ENCODE peak calls at places on chromosomes 4 and X, in ten cellular contexts. One of them, this sample, is unnamed.

GRCh38 chr4:1072830-1073446 is 40.4 kb downstream of the RNF212 start:
- DNase-seq in HuH-7.5: peak
- DNase-seq in HT1080: peak
- DNase-seq in GM23248: peak
- DNase-seq in T-helper 2 cell treated with Interferon-gamma antibody and Interleukin-4, amounts not matched to agents 5 μg/mL and 100 μg/mL, for 36 hours: peak
- DNase-seq in effector CD4-positive, alpha-beta T cell: peak
- DNase-seq in left cardiac atrium: peak
- DNase-seq in heart left ventricle: no peak
- DNase-seq in thoracic aorta: no peak
- DNase-seq in AG08396: peak
- DNase-seq in this sample: no peak

GRCh38 chr4:40686081-40686913 is 56.6 kb upstream of the RBM47 start:
- DNase-seq in HuH-7.5: no peak
- DNase-seq in HT1080: no peak
- DNase-seq in GM23248: no peak
- DNase-seq in T-helper 2 cell treated with Interferon-gamma antibody and Interleukin-4, amounts not matched to agents 5 μg/mL and 100 μg/mL, for 36 hours: no peak
- DNase-seq in effector CD4-positive, alpha-beta T cell: no peak
- DNase-seq in left cardiac atrium: no peak
- DNase-seq in heart left ventricle: no peak
- DNase-seq in thoracic aorta: no peak
- DNase-seq in AG08396: no peak
- DNase-seq in this sample: no peak

GRCh38 chr4:130071746-130072145 is 975.8 kb downstream of the C4orf33 start:
- DNase-seq in HuH-7.5: no peak
- DNase-seq in HT1080: no peak
- DNase-seq in GM23248: no peak
- DNase-seq in T-helper 2 cell treated with Interferon-gamma antibody and Interleukin-4, amounts not matched to agents 5 μg/mL and 100 μg/mL, for 36 hours: no peak
- DNase-seq in effector CD4-positive, alpha-beta T cell: no peak
- DNase-seq in left cardiac atrium: no peak
- DNase-seq in heart left ventricle: no peak
- DNase-seq in thoracic aorta: no peak
- DNase-seq in AG08396: no peak
- DNase-seq in this sample: no peak

GRCh38 chr4:13478707-13479106 is 5.4 kb downstream of the RAB28 start:
- DNase-seq in HuH-7.5: no peak
- DNase-seq in HT1080: no peak
- DNase-seq in GM23248: no peak
- DNase-seq in T-helper 2 cell treated with Interferon-gamma antibody and Interleukin-4, amounts not matched to agents 5 μg/mL and 100 μg/mL, for 36 hours: no peak
- DNase-seq in effector CD4-positive, alpha-beta T cell: no peak
- DNase-seq in left cardiac atrium: no peak
- DNase-seq in heart left ventricle: no peak
- DNase-seq in thoracic aorta: no peak
- DNase-seq in AG08396: no peak
- DNase-seq in this sample: no peak

GRCh38 chr4:123452585-123452984 is 56.0 kb downstream of the SPRY1 start:
- DNase-seq in HuH-7.5: no peak
- DNase-seq in HT1080: peak
- DNase-seq in GM23248: peak
- DNase-seq in T-helper 2 cell treated with Interferon-gamma antibody and Interleukin-4, amounts not matched to agents 5 μg/mL and 100 μg/mL, for 36 hours: no peak
- DNase-seq in effector CD4-positive, alpha-beta T cell: no peak
- DNase-seq in left cardiac atrium: peak
- DNase-seq in heart left ventricle: no peak
- DNase-seq in thoracic aorta: peak
- DNase-seq in AG08396: peak
- DNase-seq in this sample: no peak

GRCh38 chrX:46044486-46044885 is 500.7 kb downstream of the ZNF674 start:
- DNase-seq in HuH-7.5: no peak
- DNase-seq in HT1080: no peak
- DNase-seq in GM23248: peak
- DNase-seq in T-helper 2 cell treated with Interferon-gamma antibody and Interleukin-4, amounts not matched to agents 5 μg/mL and 100 μg/mL, for 36 hours: no peak
- DNase-seq in effector CD4-positive, alpha-beta T cell: no peak
- DNase-seq in left cardiac atrium: no peak
- DNase-seq in heart left ventricle: no peak
- DNase-seq in thoracic aorta: no peak
- DNase-seq in AG08396: no peak
- DNase-seq in this sample: no peak

GRCh38 chr4:32775049-32775448 is 2054.9 kb downstream of the PCDH7 start:
- DNase-seq in HuH-7.5: peak
- DNase-seq in HT1080: peak
- DNase-seq in GM23248: no peak
- DNase-seq in T-helper 2 cell treated with Interferon-gamma antibody and Interleukin-4, amounts not matched to agents 5 μg/mL and 100 μg/mL, for 36 hours: no peak
- DNase-seq in effector CD4-positive, alpha-beta T cell: no peak
- DNase-seq in left cardiac atrium: no peak
- DNase-seq in heart left ventricle: no peak
- DNase-seq in thoracic aorta: no peak
- DNase-seq in AG08396: no peak
- DNase-seq in this sample: no peak

GRCh38 chrX:26889574-26889973 is 573.6 kb downstream of the PPP4R3C start:
- DNase-seq in HuH-7.5: no peak
- DNase-seq in HT1080: no peak
- DNase-seq in GM23248: peak
- DNase-seq in T-helper 2 cell treated with Interferon-gamma antibody and Interleukin-4, amounts not matched to agents 5 μg/mL and 100 μg/mL, for 36 hours: no peak
- DNase-seq in effector CD4-positive, alpha-beta T cell: no peak
- DNase-seq in left cardiac atrium: no peak
- DNase-seq in heart left ventricle: no peak
- DNase-seq in thoracic aorta: no peak
- DNase-seq in AG08396: no peak
- DNase-seq in this sample: no peak

GRCh38 chrX:39506131-39506530 is 591.6 kb downstream of the BCOR start:
- DNase-seq in HuH-7.5: no peak
- DNase-seq in HT1080: no peak
- DNase-seq in GM23248: no peak
- DNase-seq in T-helper 2 cell treated with Interferon-gamma antibody and Interleukin-4, amounts not matched to agents 5 μg/mL and 100 μg/mL, for 36 hours: no peak
- DNase-seq in effector CD4-positive, alpha-beta T cell: no peak
- DNase-seq in left cardiac atrium: no peak
- DNase-seq in heart left ventricle: no peak
- DNase-seq in thoracic aorta: no peak
- DNase-seq in AG08396: no peak
- DNase-seq in this sample: no peak

GRCh38 chrX:14026121-14026520 is 3.6 kb downstream of the GEMIN8 start:
- DNase-seq in HuH-7.5: no peak
- DNase-seq in HT1080: no peak
- DNase-seq in GM23248: no peak
- DNase-seq in T-helper 2 cell treated with Interferon-gamma antibody and Interleukin-4, amounts not matched to agents 5 μg/mL and 100 μg/mL, for 36 hours: no peak
- DNase-seq in effector CD4-positive, alpha-beta T cell: no peak
- DNase-seq in left cardiac atrium: no peak
- DNase-seq in heart left ventricle: no peak
- DNase-seq in thoracic aorta: no peak
- DNase-seq in AG08396: no peak
- DNase-seq in this sample: no peak

GRCh38 chr4:83128235-83128929 is 13.9 kb upstream of the PLAC8 start:
- DNase-seq in HuH-7.5: no peak
- DNase-seq in HT1080: peak
- DNase-seq in GM23248: peak
- DNase-seq in T-helper 2 cell treated with Interferon-gamma antibody and Interleukin-4, amounts not matched to agents 5 μg/mL and 100 μg/mL, for 36 hours: no peak
- DNase-seq in effector CD4-positive, alpha-beta T cell: no peak
- DNase-seq in left cardiac atrium: no peak
- DNase-seq in heart left ventricle: no peak
- DNase-seq in thoracic aorta: no peak
- DNase-seq in AG08396: peak
- DNase-seq in this sample: peak

GRCh38 chr4:177033130-177033529 is 240.4 kb upstream of the VEGFC start:
- DNase-seq in HuH-7.5: no peak
- DNase-seq in HT1080: no peak
- DNase-seq in GM23248: no peak
- DNase-seq in T-helper 2 cell treated with Interferon-gamma antibody and Interleukin-4, amounts not matched to agents 5 μg/mL and 100 μg/mL, for 36 hours: no peak
- DNase-seq in effector CD4-positive, alpha-beta T cell: no peak
- DNase-seq in left cardiac atrium: no peak
- DNase-seq in heart left ventricle: no peak
- DNase-seq in thoracic aorta: no peak
- DNase-seq in AG08396: no peak
- DNase-seq in this sample: no peak

GRCh38 chr4:23789765-23790164 is 100.1 kb downstream of the PPARGC1A start:
- DNase-seq in HuH-7.5: peak
- DNase-seq in HT1080: peak
- DNase-seq in GM23248: peak
- DNase-seq in T-helper 2 cell treated with Interferon-gamma antibody and Interleukin-4, amounts not matched to agents 5 μg/mL and 100 μg/mL, for 36 hours: no peak
- DNase-seq in effector CD4-positive, alpha-beta T cell: no peak
- DNase-seq in left cardiac atrium: peak
- DNase-seq in heart left ventricle: no peak
- DNase-seq in thoracic aorta: no peak
- DNase-seq in AG08396: peak
- DNase-seq in this sample: no peak

GRCh38 chr4:152735302-152735917 is 44.1 kb downstream of the TIGD4 start:
- DNase-seq in HuH-7.5: peak
- DNase-seq in HT1080: peak
- DNase-seq in GM23248: peak
- DNase-seq in T-helper 2 cell treated with Interferon-gamma antibody and Interleukin-4, amounts not matched to agents 5 μg/mL and 100 μg/mL, for 36 hours: no peak
- DNase-seq in effector CD4-positive, alpha-beta T cell: no peak
- DNase-seq in left cardiac atrium: no peak
- DNase-seq in heart left ventricle: no peak
- DNase-seq in thoracic aorta: no peak
- DNase-seq in AG08396: peak
- DNase-seq in this sample: no peak

GRCh38 chr4:7423801-7424552 is 10.8 kb downstream of the PSAPL1 start:
- DNase-seq in HuH-7.5: no peak
- DNase-seq in HT1080: no peak
- DNase-seq in GM23248: peak
- DNase-seq in T-helper 2 cell treated with Interferon-gamma antibody and Interleukin-4, amounts not matched to agents 5 μg/mL and 100 μg/mL, for 36 hours: no peak
- DNase-seq in effector CD4-positive, alpha-beta T cell: no peak
- DNase-seq in left cardiac atrium: no peak
- DNase-seq in heart left ventricle: peak
- DNase-seq in thoracic aorta: no peak
- DNase-seq in AG08396: no peak
- DNase-seq in this sample: no peak

GRCh38 chr4:168623011-168623410 is 126.2 kb downstream of the PALLD start:
- DNase-seq in HuH-7.5: no peak
- DNase-seq in HT1080: no peak
- DNase-seq in GM23248: no peak
- DNase-seq in T-helper 2 cell treated with Interferon-gamma antibody and Interleukin-4, amounts not matched to agents 5 μg/mL and 100 μg/mL, for 36 hours: no peak
- DNase-seq in effector CD4-positive, alpha-beta T cell: no peak
- DNase-seq in left cardiac atrium: no peak
- DNase-seq in heart left ventricle: no peak
- DNase-seq in thoracic aorta: no peak
- DNase-seq in AG08396: no peak
- DNase-seq in this sample: no peak

GRCh38 chr4:113882668-113883067 is 96.8 kb downstream of the ARSJ start:
- DNase-seq in HuH-7.5: no peak
- DNase-seq in HT1080: no peak
- DNase-seq in GM23248: no peak
- DNase-seq in T-helper 2 cell treated with Interferon-gamma antibody and Interleukin-4, amounts not matched to agents 5 μg/mL and 100 μg/mL, for 36 hours: no peak
- DNase-seq in effector CD4-positive, alpha-beta T cell: no peak
- DNase-seq in left cardiac atrium: no peak
- DNase-seq in heart left ventricle: no peak
- DNase-seq in thoracic aorta: no peak
- DNase-seq in AG08396: no peak
- DNase-seq in this sample: no peak

GRCh38 chr4:153402366-153402765 is 57.9 kb downstream of the MND1 start:
- DNase-seq in HuH-7.5: no peak
- DNase-seq in HT1080: no peak
- DNase-seq in GM23248: peak
- DNase-seq in T-helper 2 cell treated with Interferon-gamma antibody and Interleukin-4, amounts not matched to agents 5 μg/mL and 100 μg/mL, for 36 hours: no peak
- DNase-seq in effector CD4-positive, alpha-beta T cell: no peak
- DNase-seq in left cardiac atrium: no peak
- DNase-seq in heart left ventricle: no peak
- DNase-seq in thoracic aorta: no peak
- DNase-seq in AG08396: no peak
- DNase-seq in this sample: no peak

GRCh38 chrX:129719931-129720520 is 18.8 kb upstream of the XPNPEP2 start:
- DNase-seq in HuH-7.5: no peak
- DNase-seq in HT1080: peak
- DNase-seq in GM23248: peak
- DNase-seq in T-helper 2 cell treated with Interferon-gamma antibody and Interleukin-4, amounts not matched to agents 5 μg/mL and 100 μg/mL, for 36 hours: no peak
- DNase-seq in effector CD4-positive, alpha-beta T cell: no peak
- DNase-seq in left cardiac atrium: no peak
- DNase-seq in heart left ventricle: no peak
- DNase-seq in thoracic aorta: no peak
- DNase-seq in AG08396: no peak
- DNase-seq in this sample: no peak

GRCh38 chrX:41720125-41720780 is 3.7 kb upstream of the GPR82 start:
- DNase-seq in HuH-7.5: no peak
- DNase-seq in HT1080: peak
- DNase-seq in GM23248: peak
- DNase-seq in T-helper 2 cell treated with Interferon-gamma antibody and Interleukin-4, amounts not matched to agents 5 μg/mL and 100 μg/mL, for 36 hours: peak
- DNase-seq in effector CD4-positive, alpha-beta T cell: no peak
- DNase-seq in left cardiac atrium: no peak
- DNase-seq in heart left ventricle: no peak
- DNase-seq in thoracic aorta: no peak
- DNase-seq in AG08396: peak
- DNase-seq in this sample: no peak

GRCh38 chrX:11408783-11409182 is 115.6 kb downstream of the AMELX start:
- DNase-seq in HuH-7.5: no peak
- DNase-seq in HT1080: no peak
- DNase-seq in GM23248: no peak
- DNase-seq in T-helper 2 cell treated with Interferon-gamma antibody and Interleukin-4, amounts not matched to agents 5 μg/mL and 100 μg/mL, for 36 hours: no peak
- DNase-seq in effector CD4-positive, alpha-beta T cell: no peak
- DNase-seq in left cardiac atrium: no peak
- DNase-seq in heart left ventricle: no peak
- DNase-seq in thoracic aorta: no peak
- DNase-seq in AG08396: no peak
- DNase-seq in this sample: no peak

GRCh38 chr4:153527690-153528089 is 61.5 kb downstream of the TMEM131L start:
- DNase-seq in HuH-7.5: no peak
- DNase-seq in HT1080: no peak
- DNase-seq in GM23248: no peak
- DNase-seq in T-helper 2 cell treated with Interferon-gamma antibody and Interleukin-4, amounts not matched to agents 5 μg/mL and 100 μg/mL, for 36 hours: no peak
- DNase-seq in effector CD4-positive, alpha-beta T cell: no peak
- DNase-seq in left cardiac atrium: no peak
- DNase-seq in heart left ventricle: no peak
- DNase-seq in thoracic aorta: no peak
- DNase-seq in AG08396: no peak
- DNase-seq in this sample: no peak

GRCh38 chrX:21479695-21480280 is 105.6 kb downstream of the CNKSR2 start:
- DNase-seq in HuH-7.5: peak
- DNase-seq in HT1080: peak
- DNase-seq in GM23248: peak
- DNase-seq in T-helper 2 cell treated with Interferon-gamma antibody and Interleukin-4, amounts not matched to agents 5 μg/mL and 100 μg/mL, for 36 hours: no peak
- DNase-seq in effector CD4-positive, alpha-beta T cell: no peak
- DNase-seq in left cardiac atrium: no peak
- DNase-seq in heart left ventricle: no peak
- DNase-seq in thoracic aorta: no peak
- DNase-seq in AG08396: peak
- DNase-seq in this sample: no peak

GRCh38 chr4:140018931-140019618 is 134.9 kb downstream of the MAML3 start:
- DNase-seq in HuH-7.5: no peak
- DNase-seq in HT1080: no peak
- DNase-seq in GM23248: peak
- DNase-seq in T-helper 2 cell treated with Interferon-gamma antibody and Interleukin-4, amounts not matched to agents 5 μg/mL and 100 μg/mL, for 36 hours: no peak
- DNase-seq in effector CD4-positive, alpha-beta T cell: no peak
- DNase-seq in left cardiac atrium: no peak
- DNase-seq in heart left ventricle: no peak
- DNase-seq in thoracic aorta: no peak
- DNase-seq in AG08396: no peak
- DNase-seq in this sample: no peak